ENCODE peak calls at places on chromosomes 1 and 21, in eight cellular contexts. T is esophagus squamous epithelium, U is AG09309, K is sigmoid colon, M is astrocyte, C is left ventricle myocardium inferior, J is fibroblast of the aortic adventitia, I is stomach. E is an unnamed sample.

GRCh38 chr1:185813401-185813979 is 79.3 kb downstream of the HMCN1 start:
- DNase-seq in T (no peak), U (peak; percentile 35), K (no peak), M (peak; percentile 37), C (no peak), J (peak; percentile 84), I (no peak), E (peak; percentile 23)

GRCh38 chr21:29362758-29363157 is 64.0 kb downstream of the BACH1 start:
- DNase-seq in T (no peak), U (no peak), K (no peak), M (no peak), C (no peak), J (no peak), I (no peak), E (no peak)

GRCh38 chr1:56835657-56836056 is 16.5 kb upstream of the FYB2 start:
- DNase-seq in T (no peak), U (no peak), K (no peak), M (no peak), C (no peak), J (no peak), I (no peak), E (no peak)

GRCh38 chr1:42981406-42981805 is 22.7 kb upstream of the SLC2A1 start:
- DNase-seq in T (no peak), U (no peak), K (no peak), M (no peak), C (no peak), J (no peak), I (no peak), E (no peak)

GRCh38 chr1:59511476-59512465 is 214.9 kb downstream of the FGGY start:
- DNase-seq in T (no peak), U (no peak), K (no peak), M (peak; percentile 6), C (no peak), J (peak; percentile 53), I (no peak), E (no peak)

GRCh38 chr1:31763671-31764306 is 351 bp downstream of the ADGRB2 start:
- DNase-seq in T (no peak), U (no peak), K (no peak), M (no peak), C (no peak), J (no peak), I (no peak), E (no peak)

GRCh38 chr21:44958471-44959191 is 18.8 kb downstream of the SLX9 start:
- DNase-seq in T (no peak), U (peak; percentile 40), K (peak; percentile 92), M (peak; percentile 49), C (peak; percentile 85), J (peak; percentile 66), I (peak; percentile 48), E (peak; percentile 82)

GRCh38 chr1:211424018-211424417 is 67.9 kb downstream of the RD3 start:
- DNase-seq in T (no peak), U (no peak), K (no peak), M (no peak), C (no peak), J (no peak), I (no peak), E (no peak)

GRCh38 chr1:240691521-240692338 is 79.8 kb upstream of the GREM2 start:
- DNase-seq in T (no peak), U (peak; percentile 47), K (peak; percentile 69), M (peak; percentile 36), C (no peak), J (peak; percentile 85), I (peak; percentile 36), E (no peak)

GRCh38 chr1:201585099-201585498 is 46.2 kb downstream of the NAV1 start:
- DNase-seq in T (no peak), U (no peak), K (no peak), M (peak; percentile 67), C (no peak), J (no peak), I (no peak), E (no peak)

GRCh38 chr1:29592731-29593130 is 356.4 kb downstream of the PTPRU start:
- DNase-seq in T (no peak), U (no peak), K (no peak), M (peak; percentile 4), C (no peak), J (no peak), I (no peak), E (no peak)

GRCh38 chr1:84206416-84206815 is 62.3 kb downstream of the PRKACB start:
- DNase-seq in T (no peak), U (no peak), K (no peak), M (no peak), C (no peak), J (no peak), I (no peak), E (no peak)

GRCh38 chr1:98177751-98178150 is 256.9 kb upstream of the DPYD start:
- DNase-seq in T (no peak), U (no peak), K (no peak), M (peak; percentile 48), C (no peak), J (no peak), I (no peak), E (no peak)

GRCh38 chr1:183267646-183268431 is 81.8 kb downstream of the LAMC2 start:
- DNase-seq in T (no peak), U (peak; percentile 99), K (no peak), M (peak; percentile 97), C (no peak), J (peak; percentile 99), I (no peak), E (no peak)

GRCh38 chr1:10519016-10519417 is 44.3 kb downstream of the PEX14 start:
- DNase-seq in T (no peak), U (no peak), K (peak; percentile 58), M (no peak), C (no peak), J (no peak), I (peak; percentile 62), E (no peak)

GRCh38 chr1:50423670-50424000 is 392 bp upstream of the DMRTA2 start:
- DNase-seq in T (no peak), U (no peak), K (no peak), M (no peak), C (no peak), J (no peak), I (no peak), E (no peak)

GRCh38 chr1:70779571-70779970 is 268.0 kb downstream of the PTGER3 start:
- DNase-seq in T (no peak), U (peak; percentile 82), K (no peak), M (peak; percentile 26), C (no peak), J (peak; percentile 81), I (no peak), E (no peak)

GRCh38 chr1:180888870-180889269 is 23.8 kb upstream of the KIAA1614 start:
- DNase-seq in T (no peak), U (no peak), K (no peak), M (no peak), C (no peak), J (no peak), I (no peak), E (no peak)

GRCh38 chr1:180887841-180888240 is 24.9 kb upstream of the KIAA1614 start:
- DNase-seq in T (no peak), U (no peak), K (no peak), M (no peak), C (no peak), J (no peak), I (no peak), E (no peak)

GRCh38 chr1:180892272-180892671 is 20.4 kb upstream of the KIAA1614 start:
- DNase-seq in T (no peak), U (no peak), K (no peak), M (no peak), C (no peak), J (no peak), I (no peak), E (no peak)

GRCh38 chr1:180886338-180886737 is 26.4 kb upstream of the KIAA1614 start:
- DNase-seq in T (no peak), U (no peak), K (no peak), M (no peak), C (no peak), J (no peak), I (no peak), E (no peak)

GRCh38 chr1:180889325-180889724 is 23.4 kb upstream of the KIAA1614 start:
- DNase-seq in T (no peak), U (no peak), K (no peak), M (no peak), C (no peak), J (no peak), I (no peak), E (no peak)
- TF ChIP-seq CTCF in T (no peak), U (no peak), K (no peak), M (no peak), C (no peak), J (peak; percentile 6), I (no peak), E (no peak)

DNA sequence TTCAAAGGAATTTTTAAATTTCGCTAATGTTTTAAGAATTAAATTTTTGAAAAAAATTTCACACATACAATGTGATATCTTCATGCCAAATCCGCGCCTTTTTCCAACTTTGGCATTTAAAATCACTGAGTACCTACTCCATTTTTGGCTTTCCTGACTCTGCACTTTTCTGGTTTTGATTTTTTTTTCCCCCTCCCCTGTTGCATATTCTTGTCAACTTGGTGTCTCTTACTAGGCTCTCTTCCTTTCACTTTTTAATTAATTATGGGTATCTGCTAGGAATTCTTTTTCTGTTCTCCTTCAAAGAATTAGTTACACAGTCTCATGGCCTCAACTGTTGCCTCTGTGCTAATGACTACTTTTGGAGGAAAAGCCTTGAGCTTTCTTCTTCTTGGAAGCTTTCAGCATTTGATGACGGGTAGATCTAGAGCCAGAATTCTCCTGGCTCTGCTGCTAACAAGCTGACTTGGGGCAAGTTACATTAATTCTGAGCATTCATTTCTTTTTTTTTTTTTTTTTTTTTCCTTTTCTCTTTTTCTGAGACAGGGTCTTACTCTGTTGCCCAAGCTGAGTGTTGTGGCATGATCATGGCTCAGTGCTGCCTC is 1.8 kb downstream of the AGL start:
- DNase-seq in T (no peak), U (no peak), K (no peak), M (no peak), C (no peak), J (peak; percentile 57), I (no peak), E (no peak)
- H3K4me3 ChIP-seq in T (peak overlapping the region; percentile 63), U (no peak overlapping the region), K (peak overlapping the region; percentile 74), M (no peak overlapping the region), C (peak overlapping the region; percentile 84), J (peak overlapping the region; percentile 1), I (no peak overlapping the region), E (no peak overlapping the region)

GRCh38 chr21:43207043-43207315 is 38.2 kb downstream of the CRYAA start:
- DNase-seq in T (no peak), U (no peak), K (no peak), M (no peak), C (no peak), J (no peak), I (no peak), E (no peak)
- TF ChIP-seq CTCF in T (no peak), U (no peak), K (no peak), M (no peak), C (no peak), J (no peak), I (no peak), E (no peak)

DNA sequence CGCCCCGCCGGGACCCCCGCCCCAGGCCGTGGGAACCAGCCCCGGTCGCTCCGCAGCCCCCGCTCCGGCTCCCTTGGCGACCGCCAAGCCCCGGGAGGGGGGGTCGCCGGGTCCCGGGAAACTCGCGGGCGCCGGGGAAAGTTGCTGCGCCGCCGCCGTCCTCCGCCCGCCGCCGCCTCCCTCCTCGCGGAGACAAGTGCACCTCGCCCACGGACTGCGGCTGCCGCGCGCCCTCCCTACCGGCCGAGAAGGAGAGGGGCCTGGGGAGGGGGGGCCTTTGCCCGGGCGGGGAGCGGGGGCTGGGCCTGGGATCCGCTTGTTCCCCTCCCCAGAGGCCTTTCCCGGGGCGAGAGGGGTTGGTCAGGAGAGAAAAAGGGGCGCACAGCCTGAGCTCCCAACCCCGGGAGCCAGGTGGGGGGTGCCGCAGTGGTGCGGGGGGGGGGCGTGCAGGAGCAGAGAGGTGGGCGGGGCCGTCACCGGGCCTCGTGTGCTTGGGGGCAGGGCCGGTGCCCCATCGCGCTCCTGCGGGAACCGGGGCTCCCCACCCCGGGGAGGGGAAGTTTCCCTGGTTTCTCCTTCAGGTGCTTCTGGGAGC is 592 bp downstream of the AGRN start:
- DNase-seq in T (no peak), U (no peak), K (no peak), M (no peak), C (no peak), J (no peak), I (no peak), E (no peak)
- H3K4me3 ChIP-seq in T (peak overlapping the region; percentile 90), U (peak overlapping the region; percentile 52), K (peak overlapping the region; percentile 89), M (peak overlapping the region; percentile 62), C (peak overlapping the region; percentile 89), J (peak overlapping the region; percentile 68), I (peak overlapping the region; percentile 75), E (peak overlapping the region; percentile 72)